ENCODE peak calls at places on chromosomes 13 and 19, in nine cellular contexts. One of them, this sample, is unnamed.
A peak's percentile ranks its signal among the peaks of the same experiment; 100 is the strongest.

GRCh38 chr13:97274782-97275252 is 52.7 kb downstream of the MBNL2 start:
- DNase-seq in PC-3: peak; percentile 63
- DNase-seq in osteoblast: no peak
- DNase-seq in Panc1: no peak
- DNase-seq in ascending aorta: no peak
- DNase-seq in breast epithelium: no peak
- DNase-seq in ovary: no peak
- DNase-seq in fibroblast of lung: peak; percentile 89
- DNase-seq in CD8-positive, alpha-beta T cell: no peak
- DNase-seq in this sample: no peak

GRCh38 chr13:32905063-32905863 is 111.0 kb upstream of the KL start:
- DNase-seq in Panc1: no peak
- DNase-seq in CD8-positive, alpha-beta T cell: no peak
- DNase-seq in ascending aorta: no peak
- DNase-seq in osteoblast: no peak
- DNase-seq in breast epithelium: no peak
- DNase-seq in fibroblast of lung: peak; percentile 87
- DNase-seq in ovary: no peak
- DNase-seq in PC-3: peak; percentile 20
- DNase-seq in this sample: no peak

GRCh38 chr19:53123400-53123799 is 9.3 kb downstream of the ZNF415 start:
- DNase-seq in CD8-positive, alpha-beta T cell: no peak
- DNase-seq in ovary: no peak
- DNase-seq in Panc1: no peak
- DNase-seq in ascending aorta: no peak
- DNase-seq in PC-3: no peak
- DNase-seq in osteoblast: no peak
- DNase-seq in breast epithelium: no peak
- DNase-seq in fibroblast of lung: no peak
- DNase-seq in this sample: no peak

GRCh38 chr19:46717034-46717715 is at the start of gene PRKD2:
- DNase-seq in ovary: peak; percentile 92
- DNase-seq in breast epithelium: peak; percentile 86
- DNase-seq in osteoblast: peak; percentile 99
- DNase-seq in fibroblast of lung: peak; percentile 82
- DNase-seq in ascending aorta: peak; percentile 94
- DNase-seq in CD8-positive, alpha-beta T cell: peak; percentile 86
- DNase-seq in Panc1: no peak
- DNase-seq in PC-3: peak; percentile 69
- DNase-seq in this sample: peak; percentile 91

GRCh38 chr19:55193481-55193880 is 13.4 kb upstream of the SYT5 start:
- DNase-seq in breast epithelium: no peak
- DNase-seq in CD8-positive, alpha-beta T cell: no peak
- DNase-seq in Panc1: no peak
- DNase-seq in ascending aorta: no peak
- DNase-seq in ovary: no peak
- DNase-seq in osteoblast: no peak
- DNase-seq in PC-3: no peak
- DNase-seq in fibroblast of lung: no peak
- DNase-seq in this sample: no peak

GRCh38 chr19:46975918-46976782 is 43.5 kb upstream of the NPAS1 start:
- DNase-seq in breast epithelium: peak; percentile 92
- DNase-seq in ascending aorta: peak; percentile 98
- DNase-seq in fibroblast of lung: peak; percentile 100
- DNase-seq in CD8-positive, alpha-beta T cell: no peak
- DNase-seq in PC-3: peak; percentile 51
- DNase-seq in ovary: peak; percentile 93
- DNase-seq in Panc1: no peak
- DNase-seq in osteoblast: peak; percentile 96
- DNase-seq in this sample: peak; percentile 86

GRCh38 chr19:18759435-18760426 is 31.4 kb downstream of the COMP start:
- DNase-seq in fibroblast of lung: no peak
- DNase-seq in Panc1: no peak
- DNase-seq in breast epithelium: no peak
- DNase-seq in osteoblast: no peak
- DNase-seq in ovary: no peak
- DNase-seq in ascending aorta: no peak
- DNase-seq in CD8-positive, alpha-beta T cell: no peak
- DNase-seq in PC-3: no peak
- DNase-seq in this sample: no peak

GRCh38 chr13:53200498-53201453 is 172.2 kb downstream of the OLFM4 start:
- DNase-seq in ascending aorta: no peak
- DNase-seq in CD8-positive, alpha-beta T cell: no peak
- DNase-seq in ovary: no peak
- DNase-seq in Panc1: no peak
- DNase-seq in osteoblast: peak; percentile 71
- DNase-seq in fibroblast of lung: peak; percentile 9
- DNase-seq in PC-3: no peak
- DNase-seq in breast epithelium: no peak
- DNase-seq in this sample: no peak

GRCh38 chr19:1173160-1173844 is 766 bp downstream of the SBNO2 start:
- DNase-seq in CD8-positive, alpha-beta T cell: no peak
- DNase-seq in ovary: no peak
- DNase-seq in ascending aorta: no peak
- DNase-seq in breast epithelium: peak; percentile 26
- DNase-seq in osteoblast: peak; percentile 91
- DNase-seq in fibroblast of lung: no peak
- DNase-seq in PC-3: no peak
- DNase-seq in Panc1: no peak
- DNase-seq in this sample: no peak

DNA sequence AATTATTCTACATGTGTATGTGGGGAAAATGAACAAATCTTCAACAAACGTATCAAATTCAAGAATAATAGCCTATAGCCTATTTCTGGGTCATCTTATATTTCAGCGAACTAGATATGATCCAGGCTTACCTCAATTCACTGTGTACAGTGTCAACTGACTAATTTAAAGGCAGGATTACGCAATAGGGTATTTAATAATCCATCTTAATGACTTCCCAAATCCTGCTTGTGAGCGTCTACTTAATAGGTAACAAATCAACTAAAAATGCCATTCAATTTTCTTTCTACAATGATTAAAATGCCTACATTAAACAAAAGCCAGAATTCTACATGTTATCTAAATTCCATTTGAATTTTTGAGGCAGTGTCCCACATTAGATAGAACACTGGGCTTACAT is 67.0 kb downstream of the USP12 start:
- DNase-seq in Panc1: no peak
- DNase-seq in ascending aorta: no peak
- DNase-seq in breast epithelium: no peak
- DNase-seq in ovary: no peak
- DNase-seq in CD8-positive, alpha-beta T cell: no peak
- DNase-seq in PC-3: no peak
- DNase-seq in fibroblast of lung: no peak
- DNase-seq in osteoblast: no peak
- DNase-seq in this sample: no peak
- H3K36me3 ChIP-seq in Panc1: peaks cover 22% of the 10 kb centered on the region
- H3K36me3 ChIP-seq in ascending aorta: peaks cover 9% of the 10 kb centered on the region
- H3K36me3 ChIP-seq in breast epithelium: peaks cover 3% of the 10 kb centered on the region
- H3K36me3 ChIP-seq in ovary: no peaks in the 10 kb centered on the region
- H3K36me3 ChIP-seq in CD8-positive, alpha-beta T cell: no peaks in the 10 kb centered on the region
- H3K36me3 ChIP-seq in PC-3: peaks cover 19% of the 10 kb centered on the region
- H3K36me3 ChIP-seq in fibroblast of lung: no peaks in the 10 kb centered on the region
- H3K36me3 ChIP-seq in osteoblast: peaks cover 8% of the 10 kb centered on the region
- H3K36me3 ChIP-seq in this sample: peaks cover 3% of the 10 kb centered on the region

GRCh38 chr13:80742027-80742426 is 401.1 kb upstream of the SPRY2 start:
- DNase-seq in ovary: no peak
- DNase-seq in fibroblast of lung: no peak
- DNase-seq in ascending aorta: no peak
- DNase-seq in osteoblast: no peak
- DNase-seq in PC-3: no peak
- DNase-seq in breast epithelium: no peak
- DNase-seq in CD8-positive, alpha-beta T cell: no peak
- DNase-seq in Panc1: no peak
- DNase-seq in this sample: no peak

GRCh38 chr13:80737513-80737912 is 396.6 kb upstream of the SPRY2 start:
- DNase-seq in PC-3: no peak
- DNase-seq in fibroblast of lung: no peak
- DNase-seq in osteoblast: no peak
- DNase-seq in ascending aorta: no peak
- DNase-seq in Panc1: no peak
- DNase-seq in breast epithelium: no peak
- DNase-seq in ovary: no peak
- DNase-seq in CD8-positive, alpha-beta T cell: no peak
- DNase-seq in this sample: no peak

GRCh38 chr13:80744147-80744914 is 403.4 kb upstream of the SPRY2 start:
- DNase-seq in ovary: no peak
- DNase-seq in fibroblast of lung: no peak
- DNase-seq in PC-3: no peak
- DNase-seq in Panc1: no peak
- DNase-seq in CD8-positive, alpha-beta T cell: no peak
- DNase-seq in breast epithelium: no peak
- DNase-seq in ascending aorta: no peak
- DNase-seq in osteoblast: no peak
- DNase-seq in this sample: no peak

DNA sequence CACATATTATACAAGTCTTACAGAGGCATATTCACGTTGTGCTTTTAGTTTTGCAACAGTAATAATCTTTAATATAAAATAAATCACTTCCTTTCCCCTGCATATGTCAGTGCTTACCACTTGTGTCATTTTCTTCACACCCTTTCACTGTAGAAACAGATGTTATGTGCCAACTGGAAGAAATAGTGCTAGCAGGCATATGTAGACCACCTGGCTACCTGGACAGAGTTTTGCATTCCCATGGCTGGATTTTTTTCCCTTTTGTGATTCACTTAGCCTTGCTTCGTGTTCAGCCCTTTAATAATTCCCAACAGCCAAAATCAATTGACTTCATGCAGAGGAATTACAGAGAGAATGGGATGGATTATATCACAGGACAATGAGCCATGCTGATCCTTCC is 399.1 kb upstream of the SPRY2 start:
- DNase-seq in Panc1: no peak
- DNase-seq in CD8-positive, alpha-beta T cell: no peak
- DNase-seq in breast epithelium: no peak
- DNase-seq in fibroblast of lung: no peak
- DNase-seq in PC-3: no peak
- DNase-seq in osteoblast: no peak
- DNase-seq in ovary: no peak
- DNase-seq in ascending aorta: no peak
- DNase-seq in this sample: no peak
- H3K9me3 ChIP-seq in Panc1: no peaks in the 10 kb centered on the region
- H3K9me3 ChIP-seq in CD8-positive, alpha-beta T cell: no peaks in the 10 kb centered on the region
- H3K9me3 ChIP-seq in breast epithelium: no peaks in the 10 kb centered on the region
- H3K9me3 ChIP-seq in fibroblast of lung: no peaks in the 10 kb centered on the region
- H3K9me3 ChIP-seq in PC-3: no peaks in the 10 kb centered on the region
- H3K9me3 ChIP-seq in osteoblast: no peaks in the 10 kb centered on the region
- H3K9me3 ChIP-seq in ovary: no peaks in the 10 kb centered on the region
- H3K9me3 ChIP-seq in ascending aorta: peaks cover 7% of the 10 kb centered on the region
- H3K9me3 ChIP-seq in this sample: peaks cover 4% of the 10 kb centered on the region

GRCh38 chr13:77431449-77431848 is 104.1 kb upstream of the SCEL start:
- DNase-seq in ovary: no peak
- DNase-seq in Panc1: no peak
- DNase-seq in fibroblast of lung: no peak
- DNase-seq in PC-3: no peak
- DNase-seq in breast epithelium: no peak
- DNase-seq in ascending aorta: no peak
- DNase-seq in osteoblast: no peak
- DNase-seq in CD8-positive, alpha-beta T cell: no peak
- DNase-seq in this sample: no peak

GRCh38 chr13:77429320-77430142 is 102.6 kb upstream of the MYCBP2 start:
- DNase-seq in PC-3: peak; percentile 81
- DNase-seq in ascending aorta: no peak
- DNase-seq in Panc1: no peak
- DNase-seq in breast epithelium: no peak
- DNase-seq in ovary: no peak
- DNase-seq in osteoblast: peak; percentile 47
- DNase-seq in fibroblast of lung: peak; percentile 78
- DNase-seq in CD8-positive, alpha-beta T cell: no peak
- DNase-seq in this sample: no peak

GRCh38 chr13:77422724-77423123 is 95.8 kb upstream of the MYCBP2 start:
- DNase-seq in ascending aorta: no peak
- DNase-seq in osteoblast: no peak
- DNase-seq in PC-3: peak; percentile 35
- DNase-seq in breast epithelium: no peak
- DNase-seq in ovary: no peak
- DNase-seq in Panc1: no peak
- DNase-seq in CD8-positive, alpha-beta T cell: no peak
- DNase-seq in fibroblast of lung: no peak
- DNase-seq in this sample: peak; percentile 38

GRCh38 chr13:77430377-77430951 is 103.6 kb upstream of the MYCBP2 start:
- DNase-seq in ovary: no peak
- DNase-seq in Panc1: no peak
- DNase-seq in fibroblast of lung: no peak
- DNase-seq in ascending aorta: no peak
- DNase-seq in breast epithelium: no peak
- DNase-seq in PC-3: no peak
- DNase-seq in osteoblast: no peak
- DNase-seq in CD8-positive, alpha-beta T cell: no peak
- DNase-seq in this sample: no peak

GRCh38 chr13:77425705-77426104 is 98.8 kb upstream of the MYCBP2 start:
- DNase-seq in fibroblast of lung: no peak
- DNase-seq in breast epithelium: no peak
- DNase-seq in CD8-positive, alpha-beta T cell: no peak
- DNase-seq in PC-3: no peak
- DNase-seq in ascending aorta: no peak
- DNase-seq in Panc1: no peak
- DNase-seq in ovary: no peak
- DNase-seq in osteoblast: no peak
- DNase-seq in this sample: no peak
- TF ChIP-seq CTCF in fibroblast of lung: no peak
- TF ChIP-seq CTCF in breast epithelium: no peak
- TF ChIP-seq CTCF in CD8-positive, alpha-beta T cell: no peak
- TF ChIP-seq CTCF in PC-3: no peak
- TF ChIP-seq CTCF in ascending aorta: no peak
- TF ChIP-seq CTCF in Panc1: no peak
- TF ChIP-seq CTCF in ovary: no peak
- TF ChIP-seq CTCF in osteoblast: no peak
- TF ChIP-seq CTCF in this sample: no peak

GRCh38 chr19:43910884-43911283 is 24.2 kb downstream of the ZNF45 start:
- DNase-seq in CD8-positive, alpha-beta T cell: no peak
- DNase-seq in breast epithelium: no peak
- DNase-seq in fibroblast of lung: no peak
- DNase-seq in PC-3: no peak
- DNase-seq in ascending aorta: no peak
- DNase-seq in Panc1: no peak
- DNase-seq in ovary: no peak
- DNase-seq in osteoblast: no peak
- DNase-seq in this sample: no peak

GRCh38 chr19:43913383-43913782 is 21.7 kb downstream of the ZNF45 start:
- DNase-seq in Panc1: no peak
- DNase-seq in PC-3: no peak
- DNase-seq in ovary: no peak
- DNase-seq in osteoblast: no peak
- DNase-seq in breast epithelium: no peak
- DNase-seq in ascending aorta: no peak
- DNase-seq in CD8-positive, alpha-beta T cell: no peak
- DNase-seq in fibroblast of lung: no peak
- DNase-seq in this sample: no peak

GRCh38 chr19:43908659-43909058 is 26.4 kb downstream of the ZNF45 start:
- DNase-seq in osteoblast: no peak
- DNase-seq in ascending aorta: no peak
- DNase-seq in ovary: no peak
- DNase-seq in fibroblast of lung: no peak
- DNase-seq in breast epithelium: no peak
- DNase-seq in PC-3: no peak
- DNase-seq in Panc1: no peak
- DNase-seq in CD8-positive, alpha-beta T cell: no peak
- DNase-seq in this sample: no peak

DNA sequence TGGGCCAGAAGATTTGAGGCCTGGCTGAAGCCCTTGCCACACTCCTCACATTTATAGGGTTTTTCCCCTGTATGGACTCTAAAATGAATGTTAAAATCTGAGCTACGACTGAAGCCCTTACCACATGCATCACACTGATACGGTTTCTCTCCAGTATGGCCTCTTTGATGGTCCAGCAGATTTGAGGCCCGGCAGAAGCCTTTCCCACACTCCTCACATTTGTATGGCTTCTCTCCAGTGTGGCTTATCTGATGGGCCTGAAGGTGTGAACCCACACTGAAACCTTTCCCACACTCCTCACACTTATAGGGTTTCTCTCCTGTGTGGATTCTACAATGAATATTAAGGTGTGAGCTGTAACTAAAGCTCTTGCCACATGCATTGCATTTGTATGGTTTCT is 21.0 kb downstream of the ZNF45 start:
- DNase-seq in osteoblast: no peak
- DNase-seq in CD8-positive, alpha-beta T cell: no peak
- DNase-seq in ascending aorta: no peak
- DNase-seq in fibroblast of lung: no peak
- DNase-seq in PC-3: no peak
- DNase-seq in breast epithelium: no peak
- DNase-seq in Panc1: no peak
- DNase-seq in ovary: no peak
- DNase-seq in this sample: no peak
- H3K36me3 ChIP-seq in osteoblast: peaks cover 61% of the 10 kb centered on the region
- H3K36me3 ChIP-seq in CD8-positive, alpha-beta T cell: peaks cover 45% of the 10 kb centered on the region
- H3K36me3 ChIP-seq in ascending aorta: peaks cover 58% of the 10 kb centered on the region
- H3K36me3 ChIP-seq in fibroblast of lung: peaks cover 10% of the 10 kb centered on the region
- H3K36me3 ChIP-seq in PC-3: peaks cover 56% of the 10 kb centered on the region
- H3K36me3 ChIP-seq in breast epithelium: peaks cover 52% of the 10 kb centered on the region
- H3K36me3 ChIP-seq in Panc1: peaks cover 12% of the 10 kb centered on the region
- H3K36me3 ChIP-seq in ovary: peaks cover 10% of the 10 kb centered on the region
- H3K36me3 ChIP-seq in this sample: peaks cover 2% of the 10 kb centered on the region